ENCODE peak calls at places on chromosomes 16 and 17, in eight cellular contexts. X is choroid plexus epithelial cell, Q is BJ, O is fibroblast of the aortic adventitia, S is SK-N-MC, W is upper lobe of right lung, U is GM23338, Y is lower leg skin. K is an unnamed sample.

GRCh38 chr17:21397341-21398050 is 21.3 kb downstream of the KCNJ12 start:
- DNase-seq in X (peak; percentile 73), Q (no peak), O (peak; percentile 74), S (no peak), W (no peak), U (no peak), Y (no peak), K (no peak)

GRCh38 chr17:69223809-69224208 is 4.8 kb downstream of the ABCA10 start:
- DNase-seq in X (peak; percentile 91), Q (no peak), O (peak; percentile 69), S (no peak), W (no peak), U (no peak), Y (no peak), K (no peak)

GRCh38 chr17:39084558-39084957 is 66.9 kb downstream of the PLXDC1 start:
- DNase-seq in X (no peak), Q (no peak), O (no peak), S (no peak), W (no peak), U (no peak), Y (no peak), K (no peak)

GRCh38 chr17:79730769-79731483 is at the start of gene ENPP7:
- DNase-seq in X (no peak), Q (no peak), O (no peak), S (no peak), W (no peak), U (no peak), Y (no peak), K (no peak)

GRCh38 chr17:20206591-20206990 is 197.4 kb downstream of the SPECC1 start:
- DNase-seq in X (peak; percentile 71), Q (peak; percentile 36), O (peak; percentile 73), S (no peak), W (no peak), U (no peak), Y (no peak), K (no peak)

GRCh38 chr16:30921459-30921747 is 2.0 kb upstream of the FBXL19 start:
- DNase-seq in X (no peak), Q (no peak), O (no peak), S (no peak), W (no peak), U (no peak), Y (no peak), K (no peak)

GRCh38 chr16:89015271-89015859 is 38.4 kb upstream of the CBFA2T3 start:
- DNase-seq in X (no peak), Q (no peak), O (no peak), S (no peak), W (peak; percentile 46), U (no peak), Y (no peak), K (peak; percentile 55)

GRCh38 chr16:80006175-80006895 is 405.8 kb upstream of the MAF start:
- DNase-seq in X (peak; percentile 58), Q (no peak), O (no peak), S (no peak), W (no peak), U (no peak), Y (no peak), K (no peak)

GRCh38 chr17:67467500-67468481 is 90.7 kb downstream of the PITPNC1 start:
- DNase-seq in X (no peak), Q (no peak), O (no peak), S (no peak), W (no peak), U (no peak), Y (peak; percentile 74), K (no peak)

GRCh38 chr17:41625602-41626001 is 1.2 kb upstream of the KRT17 start:
- DNase-seq in X (no peak), Q (no peak), O (no peak), S (no peak), W (peak; percentile 55), U (no peak), Y (no peak), K (peak; percentile 65)

GRCh38 chr17:70006159-70006558 is 68.9 kb upstream of the KCNJ16 start:
- DNase-seq in X (peak; percentile 40), Q (no peak), O (peak; percentile 76), S (no peak), W (no peak), U (no peak), Y (no peak), K (no peak)

GRCh38 chr17:1124896-1125774 is 54.6 kb downstream of the ABR start:
- DNase-seq in X (no peak), Q (no peak), O (no peak), S (no peak), W (no peak), U (no peak), Y (no peak), K (no peak)

GRCh38 chr16:81470796-81471636 is 26.4 kb downstream of the CMIP start:
- DNase-seq in X (no peak), Q (no peak), O (no peak), S (no peak), W (no peak), U (no peak), Y (no peak), K (peak; percentile 10)
- H3K4me3 ChIP-seq in X (no peak overlapping the region), Q (no peak overlapping the region), O (no peak overlapping the region), S (no peak overlapping the region), W (no peak overlapping the region), U (no peak overlapping the region), Y (no peak overlapping the region), K (no peak overlapping the region)

GRCh38 chr17:63780507-63780906 is 6.5 kb downstream of the DDX42 start:
- DNase-seq in X (peak; percentile 48), Q (no peak), O (no peak), S (no peak), W (no peak), U (no peak), Y (no peak), K (no peak)
- H3K4me3 ChIP-seq in X (no peak overlapping the region), Q (no peak overlapping the region), O (no peak overlapping the region), S (no peak overlapping the region), W (no peak overlapping the region), U (no peak overlapping the region), Y (no peak overlapping the region), K (no peak overlapping the region)

GRCh38 chr16:1127101-1127500 is 25.8 kb upstream of the CACNA1H start:
- DNase-seq in X (no peak), Q (no peak), O (no peak), S (no peak), W (no peak), U (no peak), Y (no peak), K (no peak)

GRCh38 chr16:1127971-1128715 is 24.8 kb upstream of the CACNA1H start:
- DNase-seq in X (no peak), Q (no peak), O (no peak), S (no peak), W (no peak), U (no peak), Y (no peak), K (no peak)

GRCh38 chr16:1130382-1130781 is 22.5 kb upstream of the CACNA1H start:
- DNase-seq in X (no peak), Q (no peak), O (no peak), S (no peak), W (no peak), U (no peak), Y (no peak), K (no peak)

GRCh38 chr16:1131378-1131994 is 21.4 kb upstream of the CACNA1H start:
- DNase-seq in X (no peak), Q (no peak), O (no peak), S (no peak), W (no peak), U (no peak), Y (no peak), K (no peak)

DNA sequence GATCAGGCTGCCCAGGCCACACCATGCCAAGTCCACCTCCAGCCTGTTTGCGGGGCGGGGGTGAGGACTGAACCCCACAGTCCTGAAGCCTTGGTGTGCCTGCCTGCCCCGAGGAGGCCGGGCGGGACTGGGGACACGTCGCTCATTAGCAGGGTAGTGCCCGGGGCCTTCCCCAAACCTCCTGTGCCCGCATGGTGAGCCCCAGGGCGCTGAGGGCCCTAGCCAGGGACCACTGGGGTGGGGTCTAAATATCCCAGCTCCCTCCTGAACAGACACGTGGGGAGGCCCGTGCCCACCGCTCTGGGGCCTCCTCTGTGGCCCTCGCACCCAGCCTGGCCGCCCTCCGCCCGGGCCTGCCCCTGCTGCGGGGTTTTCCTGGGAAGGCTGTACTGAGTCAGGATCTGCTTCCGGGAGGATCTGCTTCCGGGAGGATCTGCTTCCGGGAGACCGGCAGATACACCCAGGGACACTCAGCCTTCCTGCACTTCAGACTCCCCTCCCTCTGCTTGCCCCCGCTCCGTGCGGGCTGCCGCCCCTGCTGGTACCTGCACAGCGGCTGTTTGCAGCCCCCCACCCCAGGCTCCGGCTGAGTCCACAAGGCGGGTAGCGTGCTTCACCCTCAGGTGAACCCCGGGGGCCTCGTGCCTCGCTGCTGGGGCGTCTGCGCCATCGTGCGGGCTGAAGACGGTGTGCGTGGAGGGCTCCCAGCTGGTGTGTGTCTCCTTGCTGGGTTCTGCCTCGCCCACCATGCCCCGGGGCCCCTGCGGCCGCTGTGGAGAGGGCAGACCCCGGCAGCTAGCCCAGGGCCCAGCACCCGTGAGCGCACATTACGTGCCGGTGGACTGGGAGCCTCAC is 23.6 kb upstream of the CACNA1H start:
- DNase-seq in X (no peak), Q (no peak), O (no peak), S (no peak), W (no peak), U (no peak), Y (no peak), K (no peak)
- H3K4me3 ChIP-seq in X (no peak overlapping the region), Q (no peak overlapping the region), O (no peak overlapping the region), S (no peak overlapping the region), W (no peak overlapping the region), U (no peak overlapping the region), Y (no peak overlapping the region), K (no peak overlapping the region)

GRCh38 chr17:62792122-62792800 is 15.9 kb downstream of the MARCHF10 start:
- DNase-seq in X (peak; percentile 98), Q (peak; percentile 75), O (peak; percentile 63), S (no peak), W (no peak), U (no peak), Y (peak; percentile 56), K (no peak)

GRCh38 chr17:62791235-62792121 is 16.6 kb downstream of the MARCHF10 start:
- DNase-seq in X (peak; percentile 95), Q (peak; percentile 82), O (peak; percentile 77), S (no peak), W (no peak), U (no peak), Y (peak; percentile 23), K (no peak)

GRCh38 chr17:62794666-62794971 is 13.5 kb downstream of the MARCHF10 start:
- DNase-seq in X (no peak), Q (no peak), O (no peak), S (no peak), W (no peak), U (no peak), Y (no peak), K (no peak)

GRCh38 chr17:62790554-62790953 is 17.6 kb downstream of the MARCHF10 start:
- DNase-seq in X (peak; percentile 89), Q (peak; percentile 62), O (peak; percentile 42), S (no peak), W (no peak), U (no peak), Y (no peak), K (no peak)

DNA sequence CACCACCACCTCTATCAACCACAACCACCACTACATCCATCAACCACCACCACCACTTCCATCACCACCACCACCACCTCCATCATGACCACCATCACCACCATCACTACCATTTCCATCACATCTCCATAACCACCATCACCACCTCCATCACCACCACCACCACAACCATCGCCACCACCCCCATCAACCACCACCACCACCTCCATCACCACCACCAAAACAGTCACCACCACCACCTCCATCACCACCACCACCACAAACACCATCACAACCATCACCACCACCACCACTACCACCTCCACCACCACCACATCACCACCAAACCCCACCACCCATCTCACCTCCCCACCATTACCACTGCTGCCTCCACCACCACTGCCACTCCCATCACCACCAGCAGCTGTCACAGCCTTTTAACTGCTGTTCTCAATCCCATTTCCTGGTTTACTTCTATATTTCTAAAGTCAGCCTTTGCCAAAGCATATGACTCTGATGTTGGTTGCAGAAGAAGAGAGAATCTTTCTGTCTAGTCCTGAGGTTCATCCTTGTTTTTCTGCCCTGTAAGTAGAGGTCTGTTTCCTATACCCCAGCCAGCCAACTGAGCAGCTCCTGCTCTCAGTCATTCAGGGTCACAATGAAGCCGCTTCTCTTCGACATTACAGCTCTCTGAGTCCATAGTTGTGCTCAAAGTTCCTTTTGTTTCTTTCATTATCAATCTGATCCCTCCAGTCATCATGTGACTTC is 14.0 kb downstream of the MARCHF10 start:
- DNase-seq in X (no peak), Q (no peak), O (no peak), S (no peak), W (no peak), U (no peak), Y (peak; percentile 32), K (no peak)
- H3K4me3 ChIP-seq in X (no peak overlapping the region), Q (no peak overlapping the region), O (no peak overlapping the region), S (no peak overlapping the region), W (no peak overlapping the region), U (no peak overlapping the region), Y (no peak overlapping the region), K (no peak overlapping the region)

K was measured in kidney.